ENCODE peak calls at places on chromosomes 3 and 15, in eight cellular contexts. U is ovary, K is GM12878, Z is A549, T is stomach, A is HepG2, W is esophagus muscularis mucosa, Y is sigmoid colon. D is an unnamed sample.

GRCh38 chr15:61195116-61196002 is 33.7 kb downstream of the RORA start:
- DNase-seq in U (no peak), K (peak; percentile 7), Z (peak; percentile 37), T (no peak), A (peak; percentile 23), W (no peak), Y (no peak), D (peak; percentile 25)

GRCh38 chr3:39000008-39000450 is 51.7 kb downstream of the SCN11A start:
- DNase-seq in U (no peak), K (peak; percentile 35), Z (peak; percentile 60), T (no peak), A (peak; percentile 60), W (peak; percentile 42), Y (no peak), D (no peak)

GRCh38 chr3:50347187-50347813 is 1.8 kb upstream of the ZMYND10 start:
- DNase-seq in U (peak; percentile 76), K (no peak), Z (peak; percentile 55), T (peak; percentile 77), A (peak; percentile 59), W (no peak), Y (peak; percentile 83), D (no peak)

GRCh38 chr3:53195602-53196574 is 34.9 kb downstream of the PRKCD start:
- DNase-seq in U (peak; percentile 65), K (no peak), Z (peak; percentile 46), T (peak; percentile 59), A (no peak), W (no peak), Y (no peak), D (peak; percentile 33)

GRCh38 chr3:49476563-49476962 is 6.5 kb downstream of the DAG1 start:
- DNase-seq in U (no peak), K (peak; percentile 65), Z (no peak), T (no peak), A (no peak), W (no peak), Y (no peak), D (no peak)

GRCh38 chr3:68787227-68787626 is 145.1 kb downstream of the TAFA4 start:
- DNase-seq in U (no peak), K (no peak), Z (no peak), T (no peak), A (no peak), W (no peak), Y (no peak), D (no peak)

GRCh38 chr15:70438776-70439175 is 324.6 kb downstream of the UACA start:
- DNase-seq in U (no peak), K (no peak), Z (no peak), T (no peak), A (no peak), W (no peak), Y (no peak), D (no peak)

GRCh38 chr15:55344206-55344605 is 25.2 kb downstream of the PIGB start:
- DNase-seq in U (no peak), K (no peak), Z (no peak), T (no peak), A (no peak), W (no peak), Y (no peak), D (no peak)

GRCh38 chr3:76065975-76066374 is 280.6 kb upstream of the ZNF717 start:
- DNase-seq in U (no peak), K (no peak), Z (no peak), T (no peak), A (no peak), W (no peak), Y (no peak), D (no peak)

GRCh38 chr3:190385835-190386688 is 1.9 kb upstream of the CLDN16 start:
- DNase-seq in U (no peak), K (no peak), Z (peak; percentile 65), T (no peak), A (peak; percentile 53), W (no peak), Y (no peak), D (peak; percentile 24)

GRCh38 chr3:48614044-48614443 is 4.6 kb upstream of the UQCRC1 start:
- DNase-seq in U (no peak), K (no peak), Z (no peak), T (no peak), A (peak; percentile 57), W (no peak), Y (no peak), D (no peak)

GRCh38 chr3:56573501-56573900 is 16.5 kb downstream of the CCDC66 start:
- DNase-seq in U (no peak), K (no peak), Z (no peak), T (no peak), A (no peak), W (no peak), Y (no peak), D (no peak)

GRCh38 chr15:94745371-94745770 is 514.0 kb downstream of the MCTP2 start:
- DNase-seq in U (no peak), K (no peak), Z (no peak), T (no peak), A (no peak), W (no peak), Y (no peak), D (no peak)

GRCh38 chr3:177878192-177878591 is 658.0 kb upstream of the KCNMB2 start:
- DNase-seq in U (no peak), K (no peak), Z (no peak), T (no peak), A (no peak), W (no peak), Y (no peak), D (no peak)

GRCh38 chr15:36501063-36501678 is 78.3 kb upstream of the CDIN1 start:
- DNase-seq in U (no peak), K (peak; percentile 19), Z (peak; percentile 13), T (no peak), A (peak; percentile 74), W (no peak), Y (no peak), D (peak; percentile 18)

GRCh38 chr3:20648294-20648693 is 462.3 kb upstream of the SGO1 start:
- DNase-seq in U (no peak), K (no peak), Z (no peak), T (no peak), A (no peak), W (no peak), Y (no peak), D (no peak)

GRCh38 chr3:49787182-49787464 is 781 bp upstream of the IP6K1 start:
- DNase-seq in U (no peak), K (no peak), Z (no peak), T (no peak), A (no peak), W (no peak), Y (no peak), D (no peak)

GRCh38 chr15:57680021-57680420 is 26.5 kb upstream of the POLR2M start:
- DNase-seq in U (no peak), K (no peak), Z (no peak), T (no peak), A (no peak), W (no peak), Y (no peak), D (no peak)

GRCh38 chr3:53170325-53171108 is 9.5 kb downstream of the PRKCD start:
- DNase-seq in U (no peak), K (peak; percentile 66), Z (no peak), T (no peak), A (peak; percentile 51), W (no peak), Y (no peak), D (no peak)

GRCh38 chr3:194083253-194084224 is 52.4 kb upstream of the HES1 start:
- DNase-seq in U (no peak), K (no peak), Z (no peak), T (no peak), A (no peak), W (no peak), Y (no peak), D (no peak)

GRCh38 chr3:43998374-43998840 is 243.3 kb upstream of the TOPAZ1 start:
- DNase-seq in U (no peak), K (no peak), Z (no peak), T (no peak), A (no peak), W (no peak), Y (no peak), D (no peak)

GRCh38 chr15:37081985-37082384 is 18.4 kb downstream of the MEIS2 start:
- DNase-seq in U (no peak), K (no peak), Z (no peak), T (no peak), A (no peak), W (no peak), Y (no peak), D (no peak)

GRCh38 chr3:161893972-161894371 is 397.4 kb downstream of the OTOL1 start:
- DNase-seq in U (no peak), K (no peak), Z (no peak), T (no peak), A (no peak), W (no peak), Y (no peak), D (no peak)

GRCh38 chr3:122680381-122681293 is at the start of gene PARP14:
- DNase-seq in U (peak; percentile 80), K (no peak), Z (peak; percentile 35), T (peak; percentile 79), A (peak; percentile 55), W (no peak), Y (peak; percentile 85), D (peak; percentile 65)
- TF ChIP-seq CTCF in U (peak; percentile 10), K (peak; percentile 9), Z (no peak), T (no peak), A (peak; percentile 22), W (no peak), Y (no peak), D (peak; percentile 21)

DNA sequence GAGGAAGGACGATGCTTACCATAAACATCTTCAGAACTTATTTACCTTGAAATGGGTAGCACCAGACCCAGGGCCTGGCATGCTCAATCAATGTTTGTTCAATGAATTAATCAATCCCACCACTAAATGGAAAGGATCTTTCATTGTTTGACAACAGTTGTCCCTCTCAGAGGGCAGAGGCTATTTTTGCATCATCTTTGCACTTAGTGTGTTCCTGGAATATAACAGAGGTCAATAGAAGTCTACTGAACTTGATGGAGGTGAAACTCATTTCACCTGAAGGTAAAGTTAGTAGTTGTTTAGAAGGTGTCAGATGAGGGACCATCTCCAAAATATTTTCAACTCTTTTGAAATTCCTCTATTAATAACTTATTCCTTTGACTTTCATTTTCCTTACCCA is 36.9 kb upstream of the LACTB start:
- DNase-seq in U (no peak), K (no peak), Z (no peak), T (no peak), A (no peak), W (no peak), Y (peak; percentile 28), D (no peak)
- H3K4me3 ChIP-seq in U (no peak overlapping the region), K (no peak overlapping the region), Z (no peak overlapping the region), T (no peak overlapping the region), A (no peak overlapping the region), W (no peak overlapping the region), Y (no peak overlapping the region), D (no peak overlapping the region)

GRCh38 chr3:24947103-24947502 is 452.5 kb upstream of the THRB start:
- DNase-seq in U (no peak), K (no peak), Z (no peak), T (no peak), A (no peak), W (no peak), Y (no peak), D (no peak)
- TF ChIP-seq EP300 in U (no peak), K (no peak), Z (no peak), T (no peak), A (no peak), W (no peak), Y (no peak), D (no peak)

DNA sequence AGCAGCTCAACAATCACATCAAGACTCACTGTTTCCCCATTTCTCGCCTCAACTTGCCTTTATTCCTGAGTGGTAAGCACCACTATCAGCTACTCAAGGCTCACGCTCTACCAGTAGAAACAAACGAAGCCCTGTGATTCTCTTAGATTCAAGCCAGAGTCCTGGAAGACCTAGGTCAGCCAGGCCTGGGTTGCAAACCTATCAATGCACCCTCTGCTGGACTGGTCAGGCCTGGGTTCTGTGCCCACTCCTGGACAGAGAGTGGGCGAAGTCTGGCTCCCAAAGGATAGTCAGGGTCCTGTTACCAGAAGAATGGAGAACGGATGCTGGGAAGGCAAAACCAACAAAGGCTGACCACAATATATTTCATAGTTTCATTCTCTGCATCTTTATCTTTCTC is 308.4 kb downstream of the SHQ1 start:
- DNase-seq in U (no peak), K (no peak), Z (no peak), T (no peak), A (no peak), W (no peak), Y (no peak), D (no peak)
- TF ChIP-seq CTCF in U (no peak), K (no peak), Z (no peak), T (no peak), A (no peak), W (no peak), Y (no peak), D (no peak)